ENCODE peak calls at places on chromosomes 7 and 10, in six cellular contexts. A is heart right ventricle, U is type B pancreatic cell, Y is fibroblast of the aortic adventitia, S is endodermal cell, N is A549. Z is an unnamed sample.

GRCh38 chr7:154583454-154583853 is 419.5 kb downstream of the PAXIP1 start:
- DNase-seq in A (no peak), U (peak; percentile 43), Y (no peak), S (no peak), N (no peak), Z (no peak)

GRCh38 chr10:24821986-24822385 is 98.3 kb upstream of the ARHGAP21 start:
- DNase-seq in A (no peak), U (no peak), Y (peak; percentile 18), S (no peak), N (peak; percentile 79), Z (no peak)

GRCh38 chr7:38105874-38106483 is 72.1 kb upstream of the STARD3NL start:
- DNase-seq in A (no peak), U (no peak), Y (peak; percentile 78), S (no peak), N (peak; percentile 31), Z (no peak)

GRCh38 chr7:140284062-140284461 is 107.3 kb upstream of the KDM7A start:
- DNase-seq in A (no peak), U (no peak), Y (no peak), S (no peak), N (no peak), Z (no peak)

GRCh38 chr7:38731195-38731594 is 100.0 kb upstream of the AMPH start:
- DNase-seq in A (no peak), U (no peak), Y (no peak), S (no peak), N (no peak), Z (no peak)

GRCh38 chr10:80599424-80599847 is 61.7 kb downstream of the SH2D4B start:
- DNase-seq in A (peak; percentile 47), U (no peak), Y (peak; percentile 24), S (peak; percentile 92), N (peak; percentile 49), Z (no peak)

GRCh38 chr7:68107968-68108367 is 1111.3 kb downstream of the TYW1 start:
- DNase-seq in A (no peak), U (no peak), Y (no peak), S (no peak), N (no peak), Z (no peak)

GRCh38 chr10:76086571-76087260 is 655.3 kb downstream of the LRMDA start:
- DNase-seq in A (no peak), U (no peak), Y (peak; percentile 94), S (peak; percentile 85), N (peak; percentile 74), Z (no peak)

GRCh38 chr7:24346716-24347115 is 62.7 kb downstream of the NPY start:
- DNase-seq in A (no peak), U (no peak), Y (no peak), S (no peak), N (no peak), Z (no peak)

GRCh38 chr10:131736321-131736980 is 164.4 kb upstream of the PPP2R2D start:
- DNase-seq in A (no peak), U (peak; percentile 61), Y (no peak), S (peak; percentile 25), N (no peak), Z (no peak)

DNA sequence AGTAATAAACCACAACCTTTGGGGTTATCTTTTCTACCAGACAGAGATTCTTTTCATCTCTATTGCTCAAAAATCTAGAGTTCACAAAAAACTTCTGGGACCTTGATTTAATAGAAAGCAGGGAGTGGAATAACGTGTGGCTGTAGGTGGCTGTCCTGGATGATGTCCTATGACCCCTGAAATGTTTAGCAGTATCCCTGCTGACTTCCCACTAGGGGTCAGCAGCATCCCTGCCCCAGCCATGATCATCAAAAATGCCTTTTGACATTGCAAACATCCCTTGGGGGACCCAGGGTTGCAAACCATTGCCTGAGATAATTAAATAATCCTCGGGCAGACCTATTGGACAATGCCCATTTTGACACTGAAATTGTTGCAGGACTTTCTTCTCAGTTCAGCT is 177.1 kb downstream of the USP6NL start:
- DNase-seq in A (no peak), U (no peak), Y (no peak), S (peak; percentile 65), N (peak; percentile 38), Z (no peak)
- TF ChIP-seq CTCF in A (no peak), U (peak; percentile 57), Y (peak; percentile 9), S (peak; percentile 81), N (peak; percentile 22), Z (no peak)

GRCh38 chr10:1379601-1380000 is 323.4 kb downstream of the WDR37 start:
- DNase-seq in A (no peak), U (peak; percentile 67), Y (no peak), S (peak; percentile 89), N (no peak), Z (peak; percentile 51)
- TF ChIP-seq CTCF in A (no peak), U (peak; percentile 61), Y (no peak), S (peak; percentile 78), N (no peak), Z (no peak)

GRCh38 chr7:151631149-151631967 is 111.7 kb upstream of the RHEB start:
- DNase-seq in A (no peak), U (no peak), Y (no peak), S (peak; percentile 75), N (peak; percentile 32), Z (no peak)
- TF ChIP-seq CTCF in A (peak; percentile 19), U (peak; percentile 36), Y (peak; percentile 7), S (no peak), N (no peak), Z (peak; percentile 20)

DNA sequence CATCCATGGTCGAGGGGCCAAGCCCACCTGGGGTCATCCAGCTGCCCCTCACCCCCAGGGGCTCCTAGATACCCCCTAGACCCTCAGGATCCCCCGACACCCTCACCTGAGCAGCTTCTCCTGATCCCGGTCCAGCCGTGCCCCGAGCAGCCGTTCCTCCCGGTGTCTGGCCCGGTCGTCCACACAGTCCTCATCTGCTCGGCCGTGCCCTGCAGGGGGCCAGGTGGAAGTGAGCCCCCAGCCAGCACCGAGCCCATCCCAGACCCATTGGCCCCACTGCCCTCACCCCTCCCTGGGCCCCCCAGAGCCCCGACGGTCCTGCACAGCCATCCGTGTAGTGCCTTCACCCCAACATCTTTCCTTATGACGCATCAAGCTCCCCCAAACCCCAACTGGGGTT is 45.8 kb downstream of the TNRC18 start:
- DNase-seq in A (no peak), U (no peak), Y (no peak), S (no peak), N (no peak), Z (no peak)
- TF ChIP-seq CTCF in A (no peak), U (no peak), Y (no peak), S (no peak), N (no peak), Z (no peak)

GRCh38 chr7:158312789-158313188 is 274.8 kb downstream of the PTPRN2 start:
- DNase-seq in A (no peak), U (no peak), Y (no peak), S (no peak), N (no peak), Z (peak; percentile 30)

GRCh38 chr7:158309844-158310763 is 277.5 kb downstream of the PTPRN2 start:
- DNase-seq in A (no peak), U (no peak), Y (no peak), S (no peak), N (no peak), Z (no peak)

GRCh38 chr7:158311791-158312190 is 275.8 kb downstream of the PTPRN2 start:
- DNase-seq in A (no peak), U (no peak), Y (no peak), S (no peak), N (no peak), Z (no peak)

GRCh38 chr7:158313931-158314330 is 273.7 kb downstream of the PTPRN2 start:
- DNase-seq in A (no peak), U (no peak), Y (no peak), S (no peak), N (no peak), Z (peak; percentile 63)

DNA sequence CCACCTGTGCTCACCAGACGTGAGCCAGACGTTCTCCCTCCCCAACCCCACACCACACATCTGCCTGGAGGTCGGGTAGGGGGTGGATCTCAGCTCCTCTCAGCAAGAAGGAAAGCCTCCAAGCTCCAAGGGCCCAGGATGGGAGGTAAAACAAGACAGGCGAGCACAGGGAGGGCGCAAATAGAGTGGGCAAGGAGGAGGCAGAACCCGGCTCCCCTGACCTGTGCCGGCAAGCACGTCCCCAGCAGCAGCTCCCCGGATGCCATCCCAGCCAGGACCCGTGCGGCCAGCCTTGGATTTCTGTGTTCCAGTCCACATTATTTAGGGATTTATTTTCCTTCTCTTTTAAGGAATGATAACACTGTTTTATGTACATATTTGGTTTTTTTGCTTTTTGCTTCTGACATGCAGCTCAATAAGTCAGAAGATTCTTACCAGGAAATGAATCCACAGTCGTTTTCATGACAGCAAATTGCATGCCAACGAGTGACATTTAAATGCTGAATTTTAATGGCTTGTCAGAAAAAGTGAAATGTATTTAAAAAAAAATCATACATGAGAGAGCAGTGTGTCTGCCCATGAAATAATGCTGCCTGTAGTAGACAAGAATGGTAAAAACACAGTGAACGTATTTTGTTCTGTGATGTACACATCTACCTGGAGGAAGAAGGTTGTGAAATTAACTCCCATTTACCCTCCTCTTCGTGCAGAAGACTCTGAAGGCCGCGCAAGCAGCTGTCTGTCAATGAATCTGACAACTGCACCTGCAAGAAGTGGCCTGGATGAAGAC is 276.5 kb downstream of the PTPRN2 start:
- DNase-seq in A (no peak), U (no peak), Y (no peak), S (no peak), N (no peak), Z (no peak)
- TF ChIP-seq CTCF in A (no peak), U (no peak), Y (no peak), S (no peak), N (no peak), Z (no peak)

Z was measured in osteocyte.